ENCODE peak calls at places on chromosomes 6 and 20, in eight cellular contexts. One of them, this sample, is unnamed.

GRCh38 chr20:24934101-24934661 is 14.9 kb upstream of the CST7 start:
- DNase-seq in GM23338: no peak
- DNase-seq in SK-N-SH: no peak
- DNase-seq in MM.1S: peak; percentile 54
- DNase-seq in hepatocyte: no peak
- DNase-seq in PC-9: no peak
- DNase-seq in OCI-LY7: no peak
- DNase-seq in HCT116: no peak
- DNase-seq in this sample: no peak

GRCh38 chr20:3843490-3843889 is 3.1 kb upstream of the MAVS start:
- DNase-seq in PC-9: peak; percentile 52
- DNase-seq in SK-N-SH: no peak
- DNase-seq in HCT116: peak; percentile 43
- DNase-seq in OCI-LY7: no peak
- DNase-seq in MM.1S: no peak
- DNase-seq in GM23338: no peak
- DNase-seq in hepatocyte: no peak
- DNase-seq in this sample: no peak

GRCh38 chr20:47326718-47327137 is 29.8 kb downstream of the ZMYND8 start:
- DNase-seq in SK-N-SH: no peak
- DNase-seq in hepatocyte: no peak
- DNase-seq in HCT116: no peak
- DNase-seq in MM.1S: no peak
- DNase-seq in GM23338: no peak
- DNase-seq in PC-9: no peak
- DNase-seq in OCI-LY7: no peak
- DNase-seq in this sample: no peak

GRCh38 chr20:1299522-1299921 is 29.4 kb downstream of the SDCBP2 start:
- DNase-seq in SK-N-SH: peak; percentile 67
- DNase-seq in HCT116: peak; percentile 37
- DNase-seq in PC-9: peak; percentile 17
- DNase-seq in hepatocyte: no peak
- DNase-seq in MM.1S: peak; percentile 40
- DNase-seq in OCI-LY7: no peak
- DNase-seq in GM23338: peak; percentile 73
- DNase-seq in this sample: no peak

GRCh38 chr6:42446370-42446769 is 5.4 kb downstream of the TRERF1 start:
- DNase-seq in GM23338: no peak
- DNase-seq in HCT116: no peak
- DNase-seq in OCI-LY7: no peak
- DNase-seq in hepatocyte: no peak
- DNase-seq in PC-9: no peak
- DNase-seq in SK-N-SH: no peak
- DNase-seq in MM.1S: no peak
- DNase-seq in this sample: no peak

GRCh38 chr20:41424546-41424945 is 57.9 kb upstream of the EMILIN3 start:
- DNase-seq in hepatocyte: no peak
- DNase-seq in OCI-LY7: no peak
- DNase-seq in MM.1S: no peak
- DNase-seq in SK-N-SH: no peak
- DNase-seq in GM23338: no peak
- DNase-seq in PC-9: no peak
- DNase-seq in HCT116: no peak
- DNase-seq in this sample: no peak

GRCh38 chr20:7152071-7152470 is 384.6 kb downstream of the BMP2 start:
- DNase-seq in GM23338: no peak
- DNase-seq in OCI-LY7: no peak
- DNase-seq in PC-9: no peak
- DNase-seq in SK-N-SH: no peak
- DNase-seq in hepatocyte: no peak
- DNase-seq in MM.1S: no peak
- DNase-seq in HCT116: no peak
- DNase-seq in this sample: no peak

GRCh38 chr6:149990109-149990671 is 26.4 kb downstream of the ULBP1 start:
- DNase-seq in HCT116: no peak
- DNase-seq in MM.1S: no peak
- DNase-seq in SK-N-SH: no peak
- DNase-seq in OCI-LY7: no peak
- DNase-seq in PC-9: no peak
- DNase-seq in GM23338: peak; percentile 40
- DNase-seq in hepatocyte: no peak
- DNase-seq in this sample: no peak

GRCh38 chr6:110628330-110628729 is 151.9 kb upstream of the SLC22A16 start:
- DNase-seq in GM23338: no peak
- DNase-seq in PC-9: no peak
- DNase-seq in hepatocyte: no peak
- DNase-seq in OCI-LY7: no peak
- DNase-seq in MM.1S: no peak
- DNase-seq in HCT116: no peak
- DNase-seq in SK-N-SH: no peak
- DNase-seq in this sample: no peak

GRCh38 chr20:52312131-52312729 is 120.7 kb upstream of the ZFP64 start:
- DNase-seq in SK-N-SH: peak; percentile 70
- DNase-seq in hepatocyte: peak; percentile 79
- DNase-seq in PC-9: peak; percentile 35
- DNase-seq in GM23338: peak; percentile 80
- DNase-seq in HCT116: peak; percentile 54
- DNase-seq in OCI-LY7: peak; percentile 69
- DNase-seq in MM.1S: peak; percentile 76
- DNase-seq in this sample: peak; percentile 86

GRCh38 chr20:32138921-32139320 is 29.4 kb downstream of the TM9SF4 start:
- DNase-seq in OCI-LY7: no peak
- DNase-seq in GM23338: no peak
- DNase-seq in PC-9: no peak
- DNase-seq in MM.1S: no peak
- DNase-seq in HCT116: no peak
- DNase-seq in SK-N-SH: no peak
- DNase-seq in hepatocyte: no peak
- DNase-seq in this sample: no peak

GRCh38 chr20:32139947-32140346 is 30.4 kb downstream of the TM9SF4 start:
- DNase-seq in MM.1S: no peak
- DNase-seq in SK-N-SH: no peak
- DNase-seq in hepatocyte: no peak
- DNase-seq in PC-9: no peak
- DNase-seq in GM23338: no peak
- DNase-seq in OCI-LY7: no peak
- DNase-seq in HCT116: no peak
- DNase-seq in this sample: peak; percentile 55

GRCh38 chr20:32142991-32143390 is 33.5 kb downstream of the TM9SF4 start:
- DNase-seq in HCT116: no peak
- DNase-seq in GM23338: no peak
- DNase-seq in OCI-LY7: no peak
- DNase-seq in SK-N-SH: no peak
- DNase-seq in MM.1S: no peak
- DNase-seq in PC-9: no peak
- DNase-seq in hepatocyte: no peak
- DNase-seq in this sample: no peak

GRCh38 chr20:32141465-32141980 is 32.0 kb downstream of the TM9SF4 start:
- DNase-seq in HCT116: no peak
- DNase-seq in MM.1S: no peak
- DNase-seq in hepatocyte: no peak
- DNase-seq in OCI-LY7: no peak
- DNase-seq in PC-9: no peak
- DNase-seq in GM23338: no peak
- DNase-seq in SK-N-SH: no peak
- DNase-seq in this sample: no peak

GRCh38 chr20:32140603-32141002 is 31.1 kb downstream of the TM9SF4 start:
- DNase-seq in SK-N-SH: no peak
- DNase-seq in MM.1S: no peak
- DNase-seq in hepatocyte: no peak
- DNase-seq in GM23338: no peak
- DNase-seq in PC-9: no peak
- DNase-seq in HCT116: no peak
- DNase-seq in OCI-LY7: no peak
- DNase-seq in this sample: no peak
- H3K9me2 ChIP-seq in SK-N-SH: no peaks in the 10 kb centered on the region
- H3K9me2 ChIP-seq in MM.1S: no peaks in the 10 kb centered on the region
- H3K9me2 ChIP-seq in hepatocyte: no peaks in the 10 kb centered on the region
- H3K9me2 ChIP-seq in GM23338: no peaks in the 10 kb centered on the region
- H3K9me2 ChIP-seq in PC-9: no peaks in the 10 kb centered on the region
- H3K9me2 ChIP-seq in HCT116: no peaks in the 10 kb centered on the region
- H3K9me2 ChIP-seq in OCI-LY7: no peaks in the 10 kb centered on the region
- H3K9me2 ChIP-seq in this sample: no peaks in the 10 kb centered on the region

GRCh38 chr6:147974376-147974775 is 368.3 kb upstream of the SASH1 start:
- DNase-seq in OCI-LY7: no peak
- DNase-seq in PC-9: no peak
- DNase-seq in GM23338: no peak
- DNase-seq in SK-N-SH: no peak
- DNase-seq in hepatocyte: no peak
- DNase-seq in MM.1S: no peak
- DNase-seq in HCT116: no peak
- DNase-seq in this sample: no peak
- H3K4me2 ChIP-seq in OCI-LY7: no peak overlapping the region
- H3K4me2 ChIP-seq in PC-9: no peak overlapping the region
- H3K4me2 ChIP-seq in GM23338: no peak overlapping the region
- H3K4me2 ChIP-seq in SK-N-SH: no peak overlapping the region
- H3K4me2 ChIP-seq in hepatocyte: peak overlapping the region; percentile 9
- H3K4me2 ChIP-seq in MM.1S: no peak overlapping the region
- H3K4me2 ChIP-seq in HCT116: no peak overlapping the region
- H3K4me2 ChIP-seq in this sample: no peak overlapping the region

GRCh38 chr6:2961491-2961890 is 9.9 kb downstream of the SERPINB6 start:
- DNase-seq in HCT116: no peak
- DNase-seq in OCI-LY7: no peak
- DNase-seq in SK-N-SH: no peak
- DNase-seq in GM23338: no peak
- DNase-seq in MM.1S: no peak
- DNase-seq in hepatocyte: no peak
- DNase-seq in PC-9: no peak
- DNase-seq in this sample: no peak

GRCh38 chr6:2963756-2964155 is 7.6 kb downstream of the SERPINB6 start:
- DNase-seq in OCI-LY7: no peak
- DNase-seq in GM23338: no peak
- DNase-seq in HCT116: no peak
- DNase-seq in MM.1S: no peak
- DNase-seq in SK-N-SH: no peak
- DNase-seq in hepatocyte: no peak
- DNase-seq in PC-9: no peak
- DNase-seq in this sample: no peak

GRCh38 chr6:2960935-2961334 is 10.4 kb downstream of the SERPINB6 start:
- DNase-seq in OCI-LY7: no peak
- DNase-seq in SK-N-SH: no peak
- DNase-seq in HCT116: no peak
- DNase-seq in PC-9: no peak
- DNase-seq in hepatocyte: no peak
- DNase-seq in MM.1S: no peak
- DNase-seq in GM23338: no peak
- DNase-seq in this sample: no peak

GRCh38 chr6:2961971-2962370 is 9.4 kb downstream of the SERPINB6 start:
- DNase-seq in SK-N-SH: no peak
- DNase-seq in HCT116: no peak
- DNase-seq in GM23338: peak; percentile 66
- DNase-seq in PC-9: peak; percentile 33
- DNase-seq in hepatocyte: peak; percentile 73
- DNase-seq in MM.1S: peak; percentile 36
- DNase-seq in OCI-LY7: no peak
- DNase-seq in this sample: no peak

DNA sequence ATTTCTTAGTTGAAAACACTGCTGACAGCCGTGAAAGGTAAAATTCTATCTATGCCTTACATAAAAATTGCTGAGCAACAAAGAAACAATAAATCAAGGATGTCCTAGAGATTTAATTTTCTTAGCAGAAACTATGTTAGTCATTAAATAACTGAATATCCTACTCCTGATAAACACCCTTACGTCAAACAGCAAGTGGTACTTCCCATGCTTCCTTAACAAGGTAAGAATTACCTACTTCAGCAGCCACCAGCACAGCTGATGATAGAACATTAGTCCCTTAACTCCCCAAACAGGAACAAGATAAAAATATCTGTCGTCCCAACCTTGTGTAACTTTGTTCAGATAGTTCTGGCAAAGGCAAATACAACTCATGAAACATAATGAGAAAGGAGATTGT is 8.7 kb downstream of the SERPINB6 start:
- DNase-seq in HCT116: no peak
- DNase-seq in OCI-LY7: no peak
- DNase-seq in MM.1S: no peak
- DNase-seq in PC-9: no peak
- DNase-seq in GM23338: no peak
- DNase-seq in hepatocyte: no peak
- DNase-seq in SK-N-SH: no peak
- DNase-seq in this sample: no peak
- H3K9me2 ChIP-seq in HCT116: no peaks in the 10 kb centered on the region
- H3K9me2 ChIP-seq in OCI-LY7: no peaks in the 10 kb centered on the region
- H3K9me2 ChIP-seq in MM.1S: no peaks in the 10 kb centered on the region
- H3K9me2 ChIP-seq in PC-9: no peaks in the 10 kb centered on the region
- H3K9me2 ChIP-seq in GM23338: no peaks in the 10 kb centered on the region
- H3K9me2 ChIP-seq in hepatocyte: no peaks in the 10 kb centered on the region
- H3K9me2 ChIP-seq in SK-N-SH: no peaks in the 10 kb centered on the region
- H3K9me2 ChIP-seq in this sample: no peaks in the 10 kb centered on the region

GRCh38 chr6:159724778-159725177 is 2.5 kb upstream of the WTAP start:
- DNase-seq in GM23338: no peak
- DNase-seq in hepatocyte: no peak
- DNase-seq in PC-9: no peak
- DNase-seq in MM.1S: no peak
- DNase-seq in OCI-LY7: no peak
- DNase-seq in SK-N-SH: no peak
- DNase-seq in HCT116: no peak
- DNase-seq in this sample: no peak

GRCh38 chr6:159727717-159728440 is 573 bp downstream of the WTAP start:
- DNase-seq in GM23338: peak; percentile 54
- DNase-seq in OCI-LY7: peak; percentile 76
- DNase-seq in MM.1S: peak; percentile 8
- DNase-seq in SK-N-SH: no peak
- DNase-seq in HCT116: no peak
- DNase-seq in hepatocyte: peak; percentile 28
- DNase-seq in PC-9: no peak
- DNase-seq in this sample: peak; percentile 74

GRCh38 chr6:159726918-159727716 is at the start of gene WTAP:
- DNase-seq in HCT116: peak; percentile 94
- DNase-seq in hepatocyte: peak; percentile 98
- DNase-seq in OCI-LY7: peak; percentile 98
- DNase-seq in GM23338: peak; percentile 97
- DNase-seq in MM.1S: peak; percentile 91
- DNase-seq in PC-9: peak; percentile 90
- DNase-seq in SK-N-SH: peak; percentile 95
- DNase-seq in this sample: peak; percentile 99

GRCh38 chr6:159728552-159728951 is 1.2 kb downstream of the WTAP start:
- DNase-seq in HCT116: no peak
- DNase-seq in PC-9: no peak
- DNase-seq in hepatocyte: no peak
- DNase-seq in MM.1S: no peak
- DNase-seq in OCI-LY7: peak; percentile 31
- DNase-seq in SK-N-SH: no peak
- DNase-seq in GM23338: no peak
- DNase-seq in this sample: peak; percentile 57

GRCh38 chr6:159726196-159726917 is 949 bp upstream of the WTAP start:
- DNase-seq in HCT116: no peak
- DNase-seq in hepatocyte: no peak
- DNase-seq in PC-9: no peak
- DNase-seq in OCI-LY7: no peak
- DNase-seq in MM.1S: no peak
- DNase-seq in GM23338: no peak
- DNase-seq in SK-N-SH: no peak
- DNase-seq in this sample: peak; percentile 59
- H3K4me2 ChIP-seq in HCT116: peak overlapping the region; percentile 79
- H3K4me2 ChIP-seq in hepatocyte: peak overlapping the region; percentile 86
- H3K4me2 ChIP-seq in PC-9: peak overlapping the region; percentile 91
- H3K4me2 ChIP-seq in OCI-LY7: peak overlapping the region; percentile 95
- H3K4me2 ChIP-seq in MM.1S: peak overlapping the region; percentile 89
- H3K4me2 ChIP-seq in GM23338: peak overlapping the region; percentile 81
- H3K4me2 ChIP-seq in SK-N-SH: peak overlapping the region; percentile 89
- H3K4me2 ChIP-seq in this sample: peak overlapping the region; percentile 89

GRCh38 chr6:61210549-61210948 is 1075.5 kb downstream of the KHDRBS2 start:
- DNase-seq in hepatocyte: no peak
- DNase-seq in GM23338: peak; percentile 45
- DNase-seq in SK-N-SH: no peak
- DNase-seq in MM.1S: no peak
- DNase-seq in OCI-LY7: peak; percentile 31
- DNase-seq in HCT116: no peak
- DNase-seq in PC-9: no peak
- DNase-seq in this sample: no peak
- H3K9me2 ChIP-seq in hepatocyte: no peaks in the 10 kb centered on the region
- H3K9me2 ChIP-seq in GM23338: peaks cover 4% of the 10 kb centered on the region
- H3K9me2 ChIP-seq in SK-N-SH: no peaks in the 10 kb centered on the region
- H3K9me2 ChIP-seq in MM.1S: no peaks in the 10 kb centered on the region
- H3K9me2 ChIP-seq in OCI-LY7: no peaks in the 10 kb centered on the region
- H3K9me2 ChIP-seq in HCT116: no peaks in the 10 kb centered on the region
- H3K9me2 ChIP-seq in PC-9: no peaks in the 10 kb centered on the region
- H3K9me2 ChIP-seq in this sample: no peaks in the 10 kb centered on the region